ENCODE peak calls at places on chromosomes 1 and 21, in five cellular contexts. One of them, this sample, is unnamed.

GRCh38 chr1:163633366-163633765 is 311.6 kb downstream of the NUF2 start:
- DNase-seq in cardiac fibroblast: no peak
- DNase-seq in colonic mucosa: no peak
- DNase-seq in fibroblast of lung: no peak
- DNase-seq in IMR-90: no peak
- DNase-seq in this sample: no peak

GRCh38 chr1:41474490-41475271 is 9.8 kb downstream of the EDN2 start:
- DNase-seq in cardiac fibroblast: peak; percentile 59
- DNase-seq in colonic mucosa: no peak
- DNase-seq in fibroblast of lung: no peak
- DNase-seq in IMR-90: no peak
- DNase-seq in this sample: no peak

GRCh38 chr1:116379057-116379630 is 6.1 kb downstream of the ATP1A1 start:
- DNase-seq in cardiac fibroblast: no peak
- DNase-seq in colonic mucosa: no peak
- DNase-seq in fibroblast of lung: no peak
- DNase-seq in IMR-90: peak; percentile 14
- DNase-seq in this sample: no peak

GRCh38 chr21:26956216-26956615 is 10.7 kb downstream of the ADAMTS5 start:
- DNase-seq in cardiac fibroblast: no peak
- DNase-seq in colonic mucosa: no peak
- DNase-seq in fibroblast of lung: no peak
- DNase-seq in IMR-90: no peak
- DNase-seq in this sample: no peak

GRCh38 chr1:11561740-11562139 is 82.8 kb downstream of the DISP3 start:
- DNase-seq in cardiac fibroblast: no peak
- DNase-seq in colonic mucosa: no peak
- DNase-seq in fibroblast of lung: no peak
- DNase-seq in IMR-90: no peak
- DNase-seq in this sample: no peak

GRCh38 chr1:29122662-29122986 is 1.1 kb downstream of the TMEM200B start:
- DNase-seq in cardiac fibroblast: peak; percentile 86
- DNase-seq in colonic mucosa: peak; percentile 40
- DNase-seq in fibroblast of lung: peak; percentile 92
- DNase-seq in IMR-90: peak; percentile 67
- DNase-seq in this sample: peak; percentile 83

GRCh38 chr1:164886101-164886500 is 327.1 kb downstream of the PBX1 start:
- DNase-seq in cardiac fibroblast: no peak
- DNase-seq in colonic mucosa: no peak
- DNase-seq in fibroblast of lung: no peak
- DNase-seq in IMR-90: no peak
- DNase-seq in this sample: no peak

GRCh38 chr1:64337476-64337875 is 132.5 kb upstream of the CACHD1 start:
- DNase-seq in cardiac fibroblast: no peak
- DNase-seq in colonic mucosa: no peak
- DNase-seq in fibroblast of lung: no peak
- DNase-seq in IMR-90: no peak
- DNase-seq in this sample: no peak

GRCh38 chr1:42758641-42759040 is 8.2 kb downstream of the P3H1 start:
- DNase-seq in cardiac fibroblast: no peak
- DNase-seq in colonic mucosa: no peak
- DNase-seq in fibroblast of lung: no peak
- DNase-seq in IMR-90: no peak
- DNase-seq in this sample: no peak

GRCh38 chr1:39720094-39720999 is 18.3 kb upstream of the PPIE start:
- DNase-seq in cardiac fibroblast: peak; percentile 78
- DNase-seq in colonic mucosa: no peak
- DNase-seq in fibroblast of lung: peak; percentile 77
- DNase-seq in IMR-90: peak; percentile 66
- DNase-seq in this sample: peak; percentile 63

GRCh38 chr1:72938408-72938807 is 656.1 kb upstream of the NEGR1 start:
- DNase-seq in cardiac fibroblast: no peak
- DNase-seq in colonic mucosa: no peak
- DNase-seq in fibroblast of lung: no peak
- DNase-seq in IMR-90: no peak
- DNase-seq in this sample: no peak

GRCh38 chr1:203147376-203147775 is 19.9 kb downstream of the ADORA1 start:
- DNase-seq in cardiac fibroblast: no peak
- DNase-seq in colonic mucosa: no peak
- DNase-seq in fibroblast of lung: no peak
- DNase-seq in IMR-90: no peak
- DNase-seq in this sample: no peak

GRCh38 chr1:12435639-12436344 is 182.2 kb downstream of the DHRS3 start:
- DNase-seq in cardiac fibroblast: peak; percentile 55
- DNase-seq in colonic mucosa: no peak
- DNase-seq in fibroblast of lung: no peak
- DNase-seq in IMR-90: peak; percentile 43
- DNase-seq in this sample: peak; percentile 65

GRCh38 chr1:13965770-13966398 is 265.9 kb downstream of the PRDM2 start:
- DNase-seq in cardiac fibroblast: peak; percentile 87
- DNase-seq in colonic mucosa: peak; percentile 40
- DNase-seq in fibroblast of lung: peak; percentile 59
- DNase-seq in IMR-90: peak; percentile 26
- DNase-seq in this sample: peak; percentile 48

GRCh38 chr1:200969726-200970521 is 53.6 kb downstream of the KIF21B start:
- DNase-seq in cardiac fibroblast: no peak
- DNase-seq in colonic mucosa: no peak
- DNase-seq in fibroblast of lung: no peak
- DNase-seq in IMR-90: no peak
- DNase-seq in this sample: no peak

GRCh38 chr21:38303300-38303699 is 46.5 kb downstream of the KCNJ15 start:
- DNase-seq in cardiac fibroblast: peak; percentile 91
- DNase-seq in colonic mucosa: no peak
- DNase-seq in fibroblast of lung: peak; percentile 93
- DNase-seq in IMR-90: peak; percentile 88
- DNase-seq in this sample: peak; percentile 95

GRCh38 chr1:11693917-11694316 is 2.4 kb downstream of the DRAXIN start:
- DNase-seq in cardiac fibroblast: no peak
- DNase-seq in colonic mucosa: no peak
- DNase-seq in fibroblast of lung: no peak
- DNase-seq in IMR-90: no peak
- DNase-seq in this sample: no peak

GRCh38 chr1:55402676-55403464 is 187.7 kb upstream of the USP24 start:
- DNase-seq in cardiac fibroblast: peak; percentile 37
- DNase-seq in colonic mucosa: no peak
- DNase-seq in fibroblast of lung: peak; percentile 47
- DNase-seq in IMR-90: peak; percentile 73
- DNase-seq in this sample: peak; percentile 53

GRCh38 chr1:156122086-156122485 is 7.6 kb downstream of the LMNA start:
- DNase-seq in cardiac fibroblast: no peak
- DNase-seq in colonic mucosa: no peak
- DNase-seq in fibroblast of lung: no peak
- DNase-seq in IMR-90: no peak
- DNase-seq in this sample: no peak
- H3K4me3 ChIP-seq in cardiac fibroblast: peak overlapping the region; percentile 45
- H3K4me3 ChIP-seq in colonic mucosa: peak overlapping the region; percentile 12
- H3K4me3 ChIP-seq in fibroblast of lung: peak overlapping the region; percentile 100
- H3K4me3 ChIP-seq in IMR-90: no peak overlapping the region
- H3K4me3 ChIP-seq in this sample: peak overlapping the region; percentile 2

GRCh38 chr1:19405761-19406481 is 79.4 kb downstream of the CAPZB start:
- DNase-seq in cardiac fibroblast: no peak
- DNase-seq in colonic mucosa: peak; percentile 33
- DNase-seq in fibroblast of lung: peak; percentile 42
- DNase-seq in IMR-90: peak; percentile 27
- DNase-seq in this sample: peak; percentile 37

GRCh38 chr1:19403256-19403655 is 82.1 kb downstream of the CAPZB start:
- DNase-seq in cardiac fibroblast: no peak
- DNase-seq in colonic mucosa: no peak
- DNase-seq in fibroblast of lung: no peak
- DNase-seq in IMR-90: no peak
- DNase-seq in this sample: no peak

GRCh38 chr1:19406680-19407079 is 78.7 kb downstream of the CAPZB start:
- DNase-seq in cardiac fibroblast: no peak
- DNase-seq in colonic mucosa: no peak
- DNase-seq in fibroblast of lung: no peak
- DNase-seq in IMR-90: no peak
- DNase-seq in this sample: no peak

GRCh38 chr1:19404748-19405147 is 80.6 kb downstream of the CAPZB start:
- DNase-seq in cardiac fibroblast: no peak
- DNase-seq in colonic mucosa: no peak
- DNase-seq in fibroblast of lung: no peak
- DNase-seq in IMR-90: no peak
- DNase-seq in this sample: no peak

GRCh38 chr1:19405195-19405760 is 80.1 kb downstream of the CAPZB start:
- DNase-seq in cardiac fibroblast: no peak
- DNase-seq in colonic mucosa: no peak
- DNase-seq in fibroblast of lung: no peak
- DNase-seq in IMR-90: no peak
- DNase-seq in this sample: no peak
- TF ChIP-seq CTCF in cardiac fibroblast: peak; percentile 31
- TF ChIP-seq CTCF in colonic mucosa: no peak
- TF ChIP-seq CTCF in fibroblast of lung: peak; percentile 37
- TF ChIP-seq CTCF in IMR-90: no peak
- TF ChIP-seq CTCF in this sample: peak; percentile 26

DNA sequence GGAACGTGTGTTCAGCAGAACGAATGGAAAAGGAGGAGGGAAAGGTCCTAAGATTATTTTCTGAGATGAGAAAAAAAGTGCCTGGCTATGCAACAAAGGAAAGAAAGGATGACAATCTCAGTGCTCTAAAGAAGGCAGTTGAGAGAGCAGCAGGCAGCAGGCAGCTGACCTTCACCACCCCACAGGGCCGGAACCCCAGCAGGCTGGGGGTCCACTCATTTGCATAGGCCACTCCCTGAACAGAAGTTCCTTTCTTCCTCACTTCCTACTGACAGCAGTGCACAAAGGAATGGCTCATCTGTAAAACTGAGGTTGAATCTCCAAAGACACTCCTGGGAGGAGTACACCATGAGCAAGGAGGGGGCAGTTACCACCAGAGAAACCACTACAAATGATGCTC is 41.4 kb upstream of the TNR start:
- DNase-seq in cardiac fibroblast: no peak
- DNase-seq in colonic mucosa: no peak
- DNase-seq in fibroblast of lung: no peak
- DNase-seq in IMR-90: no peak
- DNase-seq in this sample: no peak
- H3K4me3 ChIP-seq in cardiac fibroblast: no peak overlapping the region
- H3K4me3 ChIP-seq in colonic mucosa: no peak overlapping the region
- H3K4me3 ChIP-seq in fibroblast of lung: no peak overlapping the region
- H3K4me3 ChIP-seq in IMR-90: no peak overlapping the region
- H3K4me3 ChIP-seq in this sample: no peak overlapping the region

GRCh38 chr1:221431068-221431651 is 310.7 kb downstream of the DUSP10 start:
- DNase-seq in cardiac fibroblast: peak; percentile 66
- DNase-seq in colonic mucosa: no peak
- DNase-seq in fibroblast of lung: peak; percentile 75
- DNase-seq in IMR-90: peak; percentile 40
- DNase-seq in this sample: peak; percentile 53
- TF ChIP-seq CTCF in cardiac fibroblast: peak; percentile 36
- TF ChIP-seq CTCF in colonic mucosa: no peak
- TF ChIP-seq CTCF in fibroblast of lung: peak; percentile 65
- TF ChIP-seq CTCF in IMR-90: peak; percentile 44
- TF ChIP-seq CTCF in this sample: peak; percentile 49

This sample was measured in astrocyte of the spinal cord.